ENCODE peak calls at places on chromosomes 7 and 10, in eight cellular contexts. O is iPS DF 6.9; J is stimulated activated CD4-positive, alpha-beta T cell treated with anti-CD3 and anti-CD28 coated beads, Interleukin-2, amount 100 ng/mL, for 48 hours; Y is T-helper 2 cell treated with Interferon-gamma antibody and Interleukin-4, amounts not matched to agents 5 μg/mL and 100 μg/mL, for 36 hours; S is GM23248; F is type B pancreatic cell; Z is neural crest cell; N is iPS-NIHi11. U is an unnamed sample.

GRCh38 chr7:91263359-91264082 is 712 bp upstream of the FZD1 start:
- DNase-seq in N (peak), Z (peak), F (no peak), Y (no peak), O (no peak), S (peak), J (no peak), U (no peak)

GRCh38 chr7:13874783-13875182 is 114.7 kb downstream of the ETV1 start:
- DNase-seq in O (no peak), Z (no peak), J (no peak), F (no peak), N (no peak), S (peak), Y (no peak), U (peak)

GRCh38 chr10:87771871-87772500 is 46.0 kb downstream of the ATAD1 start:
- DNase-seq in S (peak), F (no peak), N (peak), Y (no peak), J (no peak), Z (no peak), O (no peak), U (peak)

GRCh38 chr10:13834581-13835286 is 248.0 kb downstream of the PRPF18 start:
- DNase-seq in O (no peak), Y (no peak), N (no peak), Z (peak), J (no peak), F (no peak), S (no peak), U (peak)

GRCh38 chr10:112490543-112490942 is 43.5 kb downstream of the VTI1A start:
- DNase-seq in N (no peak), Z (no peak), F (no peak), Y (no peak), S (peak), O (no peak), J (no peak), U (no peak)

GRCh38 chr10:32210306-32211045 is 136.5 kb downstream of the EPC1 start:
- DNase-seq in J (no peak), Y (no peak), S (peak), O (no peak), F (no peak), Z (no peak), N (peak), U (peak)

GRCh38 chr10:133532871-133533270 is 5.7 kb downstream of the CYP2E1 start:
- DNase-seq in O (no peak), S (no peak), N (no peak), Y (no peak), J (no peak), Z (no peak), F (no peak), U (no peak)

GRCh38 chr10:114398587-114399331 is 5.5 kb downstream of the AFAP1L2 start:
- DNase-seq in Z (no peak), Y (no peak), O (no peak), N (no peak), F (no peak), J (no peak), S (no peak), U (no peak)

GRCh38 chr10:109987828-109988227 is 20.0 kb upstream of the ADD3 start:
- DNase-seq in J (no peak), N (no peak), S (peak), F (no peak), Z (no peak), O (no peak), Y (no peak), U (no peak)

GRCh38 chr10:62734781-62735463 is 69.6 kb upstream of the ADO start:
- DNase-seq in Y (no peak), F (no peak), Z (no peak), N (no peak), O (no peak), S (no peak), J (no peak), U (no peak)

GRCh38 chr10:133210398-133211140 is 19.4 kb upstream of the UTF1 start:
- DNase-seq in N (no peak), J (no peak), F (no peak), Z (no peak), Y (no peak), S (no peak), O (no peak), U (no peak)

GRCh38 chr7:116041615-116042014 is 11.1 kb upstream of the TFEC start:
- DNase-seq in S (no peak), N (no peak), F (no peak), J (no peak), O (no peak), Y (no peak), Z (no peak), U (no peak)

GRCh38 chr10:35480150-35480549 is 125.0 kb upstream of the GJD4 start:
- DNase-seq in F (no peak), N (peak), J (no peak), Z (no peak), S (no peak), O (no peak), Y (no peak), U (no peak)

GRCh38 chr10:131514454-131514853 is 202.9 kb upstream of the TCERG1L start:
- DNase-seq in J (no peak), S (peak), N (peak), F (no peak), O (no peak), Z (no peak), Y (no peak), U (peak)

GRCh38 chr7:151081170-151082101 is 827 bp upstream of the FASTK start:
- DNase-seq in Y (no peak), Z (no peak), O (no peak), J (no peak), N (no peak), F (no peak), S (peak), U (no peak)

GRCh38 chr7:50679218-50680007 is 103.3 kb downstream of the GRB10 start:
- DNase-seq in S (peak), Y (no peak), J (no peak), O (no peak), N (no peak), F (no peak), Z (no peak), U (peak)

GRCh38 chr7:93629291-93629801 is 54.8 kb upstream of the CALCR start:
- DNase-seq in Z (no peak), S (no peak), N (no peak), O (no peak), F (no peak), Y (no peak), J (no peak), U (no peak)

GRCh38 chr10:89521368-89521767 is 14.0 kb downstream of the SLC16A12 start:
- DNase-seq in J (no peak), S (no peak), F (no peak), N (no peak), Y (no peak), O (no peak), Z (no peak), U (no peak)

GRCh38 chr7:145875267-145875666 is 241.3 kb upstream of the CNTNAP2 start:
- DNase-seq in N (no peak), Z (no peak), J (no peak), F (no peak), S (no peak), O (no peak), Y (no peak), U (no peak)

GRCh38 chr7:37942934-37943610 is 22.6 kb downstream of the EPDR1 start:
- DNase-seq in F (no peak), J (no peak), O (no peak), Y (no peak), Z (peak), S (no peak), N (peak), U (no peak)

GRCh38 chr10:22665329-22665728 is 49.0 kb downstream of the PIP4K2A start:
- DNase-seq in O (no peak), S (no peak), Y (no peak), F (no peak), N (no peak), Z (no peak), J (no peak), U (no peak)

GRCh38 chr7:120792091-120792860 is 65.7 kb downstream of the TSPAN12 start:
- DNase-seq in N (peak), J (peak), Y (peak), O (peak), S (peak), F (peak), Z (peak), U (peak)

GRCh38 chr10:124291009-124291671 is 127.6 kb downstream of the OAT start:
- DNase-seq in J (no peak), O (no peak), N (no peak), Y (no peak), Z (no peak), F (peak), S (no peak), U (peak)

GRCh38 chr10:119283387-119283786 is 76.0 kb downstream of the GRK5 start:
- DNase-seq in F (no peak), N (no peak), J (no peak), O (no peak), Y (no peak), Z (no peak), S (no peak), U (no peak)

GRCh38 chr10:76961841-76962240 is 675.8 kb downstream of the KCNMA1 start:
- DNase-seq in N (no peak), F (no peak), J (no peak), Y (no peak), S (no peak), O (no peak), Z (no peak), U (peak)

GRCh38 chr7:69738396-69738889 is 140.2 kb downstream of the AUTS2 start:
- DNase-seq in Z (no peak), F (no peak), J (no peak), N (no peak), O (no peak), Y (no peak), S (no peak), U (peak)

U was measured in MV-4-11.